ENCODE peak calls at places on chromosome 9, in four cellular contexts. Q is fibroblast of lung, I is glutamatergic neuron, P is prostate gland. Z is an unnamed sample.

GRCh38 chr9:35001285-35001677 is 11.7 kb downstream of the DNAJB5 start:
- DNase-seq in P (no peak), I (no peak), Q (no peak), Z (no peak)

GRCh38 chr9:81071108-81071507 is 618.2 kb downstream of the TLE1 start:
- DNase-seq in Q (no peak), P (no peak), I (no peak), Z (no peak)

GRCh38 chr9:20873240-20873860 is 158.1 kb downstream of the HACD4 start:
- DNase-seq in Q (peak; percentile 7), I (no peak), P (no peak), Z (no peak)

GRCh38 chr9:97468658-97469448 is 32.6 kb upstream of the TMOD1 start:
- DNase-seq in I (peak; percentile 77), Q (peak; percentile 74), P (peak; percentile 75), Z (peak; percentile 59)

GRCh38 chr9:131617611-131618010 is 72.3 kb downstream of the PRRT1B start:
- DNase-seq in I (no peak), Q (no peak), P (no peak), Z (no peak)

GRCh38 chr9:110217656-110218099 is 9.7 kb upstream of the C9orf152 start:
- DNase-seq in I (no peak), P (peak; percentile 14), Q (peak; percentile 70), Z (no peak)

GRCh38 chr9:14924821-14925220 is 14.6 kb upstream of the FREM1 start:
- DNase-seq in P (no peak), Q (peak; percentile 90), I (no peak), Z (no peak)

GRCh38 chr9:126489604-126490593 is 123.8 kb upstream of the LMX1B start:
- DNase-seq in Q (no peak), I (no peak), P (no peak), Z (no peak)

GRCh38 chr9:131717719-131718460 is 22.0 kb downstream of the RAPGEF1 start:
- DNase-seq in Q (no peak), P (no peak), I (no peak), Z (no peak)

GRCh38 chr9:18190671-18191374 is 283.1 kb upstream of the ADAMTSL1 start:
- DNase-seq in Q (no peak), P (no peak), I (no peak), Z (no peak)

GRCh38 chr9:18195223-18195622 is 278.7 kb upstream of the ADAMTSL1 start:
- DNase-seq in P (no peak), I (no peak), Q (no peak), Z (no peak)

GRCh38 chr9:18189876-18190670 is 283.9 kb upstream of the ADAMTSL1 start:
- DNase-seq in P (no peak), I (no peak), Q (peak; percentile 17), Z (no peak)

GRCh38 chr9:18194316-18194715 is 279.6 kb upstream of the ADAMTSL1 start:
- DNase-seq in P (no peak), Q (no peak), I (no peak), Z (no peak)
- TF ChIP-seq CTCF in P (no peak), Q (no peak), I (no peak), Z (no peak)

GRCh38 chr9:7363777-7364477 is 435.7 kb downstream of the DMAC1 start:
- DNase-seq in I (no peak), Q (no peak), P (no peak), Z (no peak)

GRCh38 chr9:7366121-7366520 is 433.5 kb downstream of the DMAC1 start:
- DNase-seq in P (no peak), I (no peak), Q (peak; percentile 61), Z (no peak)

GRCh38 chr9:7354704-7355103 is 444.9 kb downstream of the DMAC1 start:
- DNase-seq in Q (no peak), I (no peak), P (no peak), Z (no peak)

GRCh38 chr9:7358876-7359275 is 440.7 kb downstream of the DMAC1 start:
- DNase-seq in P (no peak), I (no peak), Q (no peak), Z (no peak)

DNA sequence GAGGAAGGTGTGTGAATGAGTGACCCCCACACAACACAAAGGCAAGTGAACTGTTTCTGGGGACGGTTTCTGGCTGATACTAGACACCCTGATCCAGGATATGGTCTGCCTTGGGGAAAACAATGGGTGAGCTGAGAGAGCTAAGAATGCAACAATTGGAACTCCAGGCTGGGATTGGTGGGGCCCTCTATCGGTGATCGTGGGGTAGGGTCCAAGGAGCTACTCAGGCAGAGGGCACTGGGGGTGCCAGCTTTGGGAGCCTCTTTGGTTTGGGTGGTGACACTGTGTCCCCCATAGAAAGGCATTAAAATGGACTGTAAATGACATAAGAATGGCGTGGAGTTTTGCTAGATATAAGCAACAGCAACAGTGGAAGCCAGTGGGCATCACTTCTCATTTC is 439.1 kb downstream of the DMAC1 start:
- DNase-seq in Q (no peak), I (no peak), P (no peak), Z (no peak)
- TF ChIP-seq CTCF in Q (no peak), I (no peak), P (no peak), Z (no peak)

GRCh38 chr9:127523312-127523851 is 72.1 kb downstream of the LRSAM1 start:
- DNase-seq in Q (peak; percentile 61), P (no peak), I (no peak), Z (no peak)

GRCh38 chr9:127527560-127528268 is 76.4 kb downstream of the LRSAM1 start:
- DNase-seq in P (no peak), I (no peak), Q (no peak), Z (no peak)

GRCh38 chr9:127526655-127527559 is 75.6 kb downstream of the LRSAM1 start:
- DNase-seq in P (no peak), I (peak; percentile 62), Q (no peak), Z (no peak)

GRCh38 chr9:127524373-127524772 is 73.1 kb downstream of the LRSAM1 start:
- DNase-seq in P (no peak), Q (no peak), I (no peak), Z (peak; percentile 29)

DNA sequence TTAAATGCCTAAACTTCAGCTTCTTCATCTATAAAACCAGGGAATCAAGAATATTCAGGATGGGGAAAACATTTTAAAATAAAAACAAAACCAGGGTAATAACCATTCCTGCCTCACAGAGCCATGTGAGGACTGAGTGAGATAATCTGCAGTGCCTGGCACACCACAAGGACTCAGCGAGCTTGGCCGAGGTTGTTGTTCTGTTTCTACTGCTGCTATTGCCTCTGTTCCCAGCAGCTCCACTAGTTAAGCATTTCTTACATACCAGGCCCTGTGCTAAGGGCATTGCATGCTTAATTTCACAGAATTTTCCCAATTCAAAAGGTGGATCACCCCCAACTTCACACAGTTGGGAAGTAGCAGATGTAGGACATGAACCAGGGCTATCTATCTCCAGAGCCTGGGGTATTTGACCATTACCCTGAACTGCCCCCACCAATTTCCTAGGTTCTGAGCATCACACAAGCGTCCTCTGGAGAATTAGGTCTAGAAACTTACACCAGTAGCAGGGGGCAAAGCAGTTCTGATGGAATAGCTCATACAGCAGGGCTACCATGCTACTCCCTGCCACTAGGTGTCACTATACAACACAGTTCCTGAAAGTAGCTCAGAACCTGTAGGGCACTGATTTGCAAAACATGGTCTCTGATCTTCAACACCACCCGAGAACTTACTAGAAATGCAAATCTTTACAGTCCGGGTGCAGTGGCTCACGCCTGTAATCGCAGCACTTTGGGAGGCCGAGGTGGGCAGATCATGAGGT is 74.3 kb downstream of the LRSAM1 start:
- DNase-seq in Q (peak; percentile 71), P (no peak), I (no peak), Z (no peak)
- TF ChIP-seq CTCF in Q (peak; percentile 74), P (peak; percentile 45), I (peak; percentile 64), Z (peak; percentile 70)

DNA sequence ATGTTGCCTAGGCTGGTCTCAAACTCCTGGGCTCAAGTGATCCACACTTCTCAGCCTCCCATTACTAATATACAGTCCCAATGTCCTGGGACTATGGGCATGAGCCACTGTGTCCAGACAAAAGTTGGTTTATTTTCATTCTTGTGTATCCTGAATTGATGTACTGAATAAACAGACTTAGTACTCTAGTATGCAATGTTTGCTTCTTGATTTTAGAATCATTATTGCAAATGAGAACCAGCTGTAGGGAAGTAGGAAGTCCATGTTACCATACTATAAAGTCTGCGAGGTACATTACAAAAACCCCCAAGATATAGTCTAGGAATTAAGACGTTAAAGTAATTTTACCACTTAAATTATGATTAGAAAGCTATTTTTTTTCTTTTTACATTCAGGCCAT is 334.6 kb upstream of the KLF9 start:
- DNase-seq in I (no peak), Q (no peak), P (no peak), Z (no peak)
- TF ChIP-seq CTCF in I (no peak), Q (no peak), P (no peak), Z (no peak)

DNA sequence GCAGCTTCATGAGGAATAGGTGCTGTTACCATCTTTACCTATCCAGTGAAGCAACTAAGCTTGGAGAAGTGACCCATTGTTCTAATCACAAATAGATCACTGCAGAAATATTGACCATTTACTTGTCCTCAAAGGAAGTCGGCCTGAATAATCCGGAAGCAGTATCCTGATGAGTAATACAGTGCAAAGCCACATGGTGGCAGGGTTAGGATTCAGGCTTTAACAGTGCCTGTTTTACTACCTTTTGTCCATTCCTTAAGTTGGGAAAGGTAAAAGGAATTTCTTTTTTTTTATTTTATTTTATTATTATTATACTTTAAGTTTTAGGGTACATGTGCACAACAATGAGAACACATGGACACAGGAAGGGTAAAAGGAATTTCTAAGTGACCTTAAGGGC is 336.3 kb downstream of the KDM4C start:
- DNase-seq in Q (no peak), P (no peak), I (no peak), Z (no peak)
- TF ChIP-seq CTCF in Q (peak; percentile 35), P (no peak), I (peak; percentile 54), Z (peak; percentile 58)

DNA sequence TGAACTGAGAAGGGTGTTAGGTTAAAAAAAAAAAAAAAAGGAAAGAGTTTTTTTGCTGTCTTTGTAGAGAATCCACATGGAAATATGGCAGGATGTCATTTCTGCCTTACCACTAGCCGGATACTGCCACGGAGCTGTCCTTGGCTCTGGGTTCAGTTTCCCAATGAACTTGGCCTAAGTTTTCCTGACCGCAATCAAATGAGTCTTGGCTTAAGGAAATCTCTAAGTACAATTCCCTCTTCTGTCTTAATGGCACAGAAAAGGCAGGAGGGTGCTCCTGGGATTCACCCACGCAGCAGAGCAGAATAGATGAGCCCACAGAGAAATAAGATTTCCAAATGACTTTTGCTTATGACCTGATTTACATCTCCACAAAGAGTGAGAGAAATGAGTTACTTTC is 284.0 kb upstream of the VLDLR start:
- DNase-seq in I (no peak), P (no peak), Q (no peak), Z (no peak)
- TF ChIP-seq CTCF in I (no peak), P (no peak), Q (no peak), Z (no peak)

DNA sequence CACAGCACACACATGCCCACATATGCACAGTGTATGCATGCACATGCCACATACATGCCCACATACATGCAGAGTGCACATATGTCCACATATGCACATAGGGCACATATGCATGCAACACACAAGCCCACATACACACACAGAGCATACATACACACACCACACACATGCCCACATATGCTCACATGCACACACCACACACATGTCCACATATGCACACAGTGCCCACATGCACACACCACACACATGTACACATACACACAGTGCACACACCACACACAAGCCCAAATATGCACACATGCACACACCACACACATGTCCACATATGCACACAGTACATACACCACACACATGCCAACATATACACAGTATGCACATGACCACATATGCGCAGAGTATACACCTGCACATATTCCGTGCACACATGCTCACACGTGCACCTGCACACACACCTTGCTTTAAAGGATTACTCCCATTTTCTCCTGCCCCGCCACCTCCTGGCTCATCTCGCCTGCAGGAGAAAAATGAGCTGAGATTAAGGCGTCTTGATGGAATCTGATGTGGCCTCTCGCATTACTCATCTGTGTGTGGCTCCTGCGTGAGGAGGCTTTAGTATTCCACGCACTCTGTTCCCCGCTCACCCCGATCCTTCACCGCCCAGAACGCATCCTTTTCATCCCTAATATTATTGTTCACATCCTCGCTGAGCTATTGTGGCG is 182.6 kb downstream of the OLFM1 start:
- DNase-seq in I (no peak), Q (no peak), P (no peak), Z (no peak)
- TF ChIP-seq CTCF in I (no peak), Q (no peak), P (no peak), Z (no peak)

GRCh38 chr9:77291714-77292113 is 114.4 kb downstream of the VPS13A start:
- DNase-seq in P (no peak), I (no peak), Q (peak; percentile 50), Z (no peak)
- TF ChIP-seq CTCF in P (no peak), I (peak; percentile 20), Q (peak; percentile 70), Z (peak; percentile 52)